ENCODE peak calls at places on chromosomes 7 and 10, in five cellular contexts. U is HCT116, I is heart left ventricle, S is neural progenitor cell, K is AG10803. Y is an unnamed sample.

GRCh38 chr10:13162013-13162364 is 631 bp downstream of the MCM10 start:
- DNase-seq in U (no peak), I (no peak), S (peak; percentile 39), K (no peak), Y (no peak)

GRCh38 chr7:4277936-4278335 is 404.2 kb upstream of the FOXK1 start:
- DNase-seq in U (no peak), I (no peak), S (no peak), K (no peak), Y (no peak)

GRCh38 chr10:9305018-9305655 is 1250.6 kb downstream of the GATA3 start:
- DNase-seq in U (peak; percentile 3), I (no peak), S (peak; percentile 30), K (peak; percentile 36), Y (peak; percentile 32)

GRCh38 chr10:84191106-84191505 is 3.2 kb upstream of the CDHR1 start:
- DNase-seq in U (no peak), I (no peak), S (no peak), K (no peak), Y (no peak)

GRCh38 chr7:27640914-27641570 is 21.6 kb downstream of the HIBADH start:
- DNase-seq in U (no peak), I (peak; percentile 36), S (no peak), K (peak; percentile 30), Y (peak; percentile 79)

GRCh38 chr7:50589362-50589761 is 24.2 kb upstream of the DDC start:
- DNase-seq in U (no peak), I (no peak), S (no peak), K (no peak), Y (no peak)

GRCh38 chr7:82530361-82530760 is 86.8 kb upstream of the CACNA2D1 start:
- DNase-seq in U (no peak), I (no peak), S (peak; percentile 70), K (no peak), Y (no peak)

GRCh38 chr7:117562732-117563131 is 82.9 kb downstream of the CFTR start:
- DNase-seq in U (no peak), I (no peak), S (no peak), K (no peak), Y (no peak)

GRCh38 chr7:40221836-40222235 is 87.0 kb downstream of the SUGCT start:
- DNase-seq in U (no peak), I (no peak), S (no peak), K (peak; percentile 96), Y (peak; percentile 70)

GRCh38 chr10:124060148-124060720 is 33.2 kb downstream of the CHST15 start:
- DNase-seq in U (no peak), I (no peak), S (no peak), K (no peak), Y (no peak)

GRCh38 chr10:116073025-116073424 is 200.0 kb downstream of the GFRA1 start:
- DNase-seq in U (no peak), I (no peak), S (peak; percentile 48), K (no peak), Y (no peak)

GRCh38 chr10:12482586-12482985 is 133.2 kb downstream of the CAMK1D start:
- DNase-seq in U (no peak), I (no peak), S (peak; percentile 34), K (no peak), Y (no peak)

GRCh38 chr10:87066178-87066577 is 28.5 kb downstream of the GLUD1 start:
- DNase-seq in U (no peak), I (no peak), S (no peak), K (no peak), Y (no peak)

GRCh38 chr10:2798340-2798739 is 269.0 kb upstream of the PFKP start:
- DNase-seq in U (no peak), I (no peak), S (peak; percentile 76), K (no peak), Y (no peak)

GRCh38 chr10:88525371-88526079 is 57.6 kb downstream of the RNLS start:
- DNase-seq in U (peak; percentile 42), I (no peak), S (no peak), K (peak; percentile 39), Y (peak; percentile 87)

GRCh38 chr7:39451901-39452300 is 114.3 kb upstream of the YAE1 start:
- DNase-seq in U (no peak), I (no peak), S (no peak), K (no peak), Y (no peak)

GRCh38 chr10:38054361-38054797 is 39.8 kb upstream of the ZNF37A start:
- DNase-seq in U (no peak), I (no peak), S (no peak), K (peak; percentile 80), Y (peak; percentile 94)

GRCh38 chr7:138889566-138889965 is 91.6 kb upstream of the ATP6V0A4 start:
- DNase-seq in U (no peak), I (no peak), S (no peak), K (no peak), Y (peak; percentile 63)

GRCh38 chr7:159098795-159099194 is 45.9 kb downstream of the VIPR2 start:
- DNase-seq in U (no peak), I (no peak), S (no peak), K (no peak), Y (no peak)

GRCh38 chr7:78020131-78020873 is 221.7 kb downstream of the PHTF2 start:
- DNase-seq in U (peak; percentile 45), I (peak; percentile 41), S (peak; percentile 76), K (peak; percentile 86), Y (peak; percentile 73)

GRCh38 chr10:78781251-78781913 is 287.4 kb upstream of the ZMIZ1 start:
- DNase-seq in U (no peak), I (no peak), S (no peak), K (no peak), Y (no peak)

GRCh38 chr7:73345538-73345937 is 17.6 kb downstream of the FKBP6 start:
- DNase-seq in U (no peak), I (no peak), S (no peak), K (no peak), Y (no peak)

GRCh38 chr7:73341877-73342276 is 13.9 kb downstream of the FKBP6 start:
- DNase-seq in U (peak; percentile 37), I (no peak), S (no peak), K (peak; percentile 62), Y (peak; percentile 59)

GRCh38 chr7:73340514-73340913 is 12.6 kb downstream of the FKBP6 start:
- DNase-seq in U (no peak), I (no peak), S (no peak), K (no peak), Y (no peak)

GRCh38 chr7:73343671-73344380 is 15.9 kb downstream of the FKBP6 start:
- DNase-seq in U (no peak), I (no peak), S (peak; percentile 27), K (no peak), Y (no peak)

DNA sequence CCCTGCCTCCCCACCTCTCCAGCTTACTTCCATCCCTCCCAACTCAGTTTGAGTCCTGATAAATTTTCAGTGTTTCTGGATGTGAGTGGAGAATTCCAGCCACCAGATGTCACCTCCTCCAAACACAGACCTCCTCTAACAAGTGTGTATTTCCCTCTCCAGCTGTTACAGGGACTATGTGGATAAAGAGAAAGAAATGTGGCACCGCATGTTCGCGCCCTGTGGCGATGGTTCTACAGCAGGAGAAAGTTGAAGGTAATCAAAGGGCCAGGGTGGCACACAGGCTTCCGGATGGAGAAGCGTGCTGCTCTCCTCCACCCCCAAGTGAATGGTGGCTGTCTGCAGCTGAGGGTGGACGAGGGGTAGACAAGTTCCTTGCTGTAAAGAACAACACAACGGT is 14.7 kb downstream of the FKBP6 start:
- DNase-seq in U (peak; percentile 29), I (no peak), S (peak; percentile 71), K (peak; percentile 58), Y (peak; percentile 27)
- TF ChIP-seq CTCF in U (peak; percentile 70), I (peak; percentile 50), S (peak; percentile 68), K (peak; percentile 81), Y (peak; percentile 49)

GRCh38 chr7:36312915-36313334 is 76.7 kb upstream of the ANLN start:
- DNase-seq in U (no peak), I (no peak), S (no peak), K (no peak), Y (no peak)
- H3K4me3 ChIP-seq in U (no peak overlapping the region), I (no peak overlapping the region), S (no peak overlapping the region), K (no peak overlapping the region), Y (no peak overlapping the region)

GRCh38 chr10:34078798-34079470 is 736.2 kb downstream of the PARD3 start:
- DNase-seq in U (no peak), I (peak; percentile 80), S (no peak), K (peak; percentile 74), Y (peak; percentile 47)

GRCh38 chr10:34075269-34075926 is 739.7 kb downstream of the PARD3 start:
- DNase-seq in U (no peak), I (peak; percentile 39), S (no peak), K (no peak), Y (no peak)

GRCh38 chr10:34079702-34080484 is 735.2 kb downstream of the PARD3 start:
- DNase-seq in U (no peak), I (no peak), S (no peak), K (no peak), Y (no peak)

GRCh38 chr10:34076443-34076842 is 738.7 kb downstream of the PARD3 start:
- DNase-seq in U (no peak), I (no peak), S (no peak), K (no peak), Y (no peak)

GRCh38 chr10:34078017-34078416 is 737.1 kb downstream of the PARD3 start:
- DNase-seq in U (no peak), I (no peak), S (no peak), K (no peak), Y (no peak)
- TF ChIP-seq CTCF in U (peak; percentile 19), I (peak; percentile 13), S (no peak), K (peak; percentile 3), Y (no peak)

GRCh38 chr10:1096287-1096889 is 40.2 kb downstream of the WDR37 start:
- DNase-seq in U (no peak), I (no peak), S (no peak), K (no peak), Y (no peak)

GRCh38 chr10:1095498-1095897 is 39.3 kb downstream of the WDR37 start:
- DNase-seq in U (no peak), I (no peak), S (no peak), K (no peak), Y (no peak)

GRCh38 chr10:1090696-1091095 is 34.5 kb downstream of the WDR37 start:
- DNase-seq in U (no peak), I (no peak), S (no peak), K (no peak), Y (no peak)

GRCh38 chr10:1094112-1095057 is 38.2 kb downstream of the WDR37 start:
- DNase-seq in U (no peak), I (no peak), S (no peak), K (no peak), Y (peak; percentile 11)

GRCh38 chr10:1093696-1094095 is 37.5 kb downstream of the WDR37 start:
- DNase-seq in U (no peak), I (no peak), S (no peak), K (no peak), Y (no peak)
- H3K4me3 ChIP-seq in U (no peak overlapping the region), I (no peak overlapping the region), S (no peak overlapping the region), K (no peak overlapping the region), Y (no peak overlapping the region)

GRCh38 chr10:90777614-90778013 is 80.2 kb downstream of the HTR7 start:
- DNase-seq in U (no peak), I (no peak), S (no peak), K (no peak), Y (no peak)

GRCh38 chr10:90780488-90780887 is 77.4 kb downstream of the HTR7 start:
- DNase-seq in U (no peak), I (no peak), S (no peak), K (no peak), Y (no peak)

GRCh38 chr10:90775351-90776028 is 82.3 kb downstream of the HTR7 start:
- DNase-seq in U (no peak), I (no peak), S (peak; percentile 26), K (peak; percentile 58), Y (no peak)

GRCh38 chr10:90779573-90779972 is 78.3 kb downstream of the HTR7 start:
- DNase-seq in U (peak; percentile 8), I (no peak), S (peak; percentile 10), K (no peak), Y (peak; percentile 46)
- TF ChIP-seq CTCF in U (peak; percentile 54), I (no peak), S (peak; percentile 38), K (peak; percentile 38), Y (peak; percentile 32)

Y was measured in bronchial epithelial cell.